ENCODE peak calls at places on chromosomes 7 and 10, in ten cellular contexts. One of them, this sample, is unnamed.

GRCh38 chr10:12844796-12845524 is 156.6 kb downstream of the CCDC3 start:
- DNase-seq in stimulated activated CD4-positive, alpha-beta T cell treated with anti-CD3 and anti-CD28 coated beads, TNF-alpha, amount 100 ng/mL, for 48 hours: no peak
- DNase-seq in EL: peak
- DNase-seq in NCI-H1694: no peak
- DNase-seq in mammary epithelial cell: peak
- DNase-seq in nucleus accumbens: no peak
- DNase-seq in RCC 7860: peak
- DNase-seq in mesenteric fat pad: peak
- DNase-seq in IMR-90: peak
- DNase-seq in GM10248: no peak
- DNase-seq in this sample: peak

GRCh38 chr10:13673165-13673564 is 86.4 kb downstream of the PRPF18 start:
- DNase-seq in RCC 7860: no peak
- DNase-seq in mammary epithelial cell: no peak
- DNase-seq in EL: no peak
- DNase-seq in stimulated activated CD4-positive, alpha-beta T cell treated with anti-CD3 and anti-CD28 coated beads, TNF-alpha, amount 100 ng/mL, for 48 hours: no peak
- DNase-seq in GM10248: no peak
- DNase-seq in mesenteric fat pad: no peak
- DNase-seq in IMR-90: no peak
- DNase-seq in nucleus accumbens: no peak
- DNase-seq in NCI-H1694: no peak
- DNase-seq in this sample: no peak

GRCh38 chr10:48358838-48359237 is 52.4 kb downstream of the MAPK8 start:
- DNase-seq in stimulated activated CD4-positive, alpha-beta T cell treated with anti-CD3 and anti-CD28 coated beads, TNF-alpha, amount 100 ng/mL, for 48 hours: no peak
- DNase-seq in IMR-90: no peak
- DNase-seq in GM10248: no peak
- DNase-seq in mesenteric fat pad: no peak
- DNase-seq in nucleus accumbens: no peak
- DNase-seq in NCI-H1694: no peak
- DNase-seq in RCC 7860: no peak
- DNase-seq in mammary epithelial cell: no peak
- DNase-seq in EL: no peak
- DNase-seq in this sample: no peak

GRCh38 chr7:126103582-126103981 is 1149.2 kb downstream of the GRM8 start:
- DNase-seq in nucleus accumbens: no peak
- DNase-seq in GM10248: no peak
- DNase-seq in NCI-H1694: no peak
- DNase-seq in EL: no peak
- DNase-seq in mammary epithelial cell: no peak
- DNase-seq in mesenteric fat pad: no peak
- DNase-seq in IMR-90: no peak
- DNase-seq in stimulated activated CD4-positive, alpha-beta T cell treated with anti-CD3 and anti-CD28 coated beads, TNF-alpha, amount 100 ng/mL, for 48 hours: no peak
- DNase-seq in RCC 7860: no peak
- DNase-seq in this sample: no peak

GRCh38 chr7:152899004-152899403 is 139.5 kb downstream of the ACTR3B start:
- DNase-seq in EL: no peak
- DNase-seq in NCI-H1694: no peak
- DNase-seq in nucleus accumbens: no peak
- DNase-seq in GM10248: no peak
- DNase-seq in mesenteric fat pad: peak
- DNase-seq in RCC 7860: no peak
- DNase-seq in mammary epithelial cell: no peak
- DNase-seq in IMR-90: no peak
- DNase-seq in stimulated activated CD4-positive, alpha-beta T cell treated with anti-CD3 and anti-CD28 coated beads, TNF-alpha, amount 100 ng/mL, for 48 hours: no peak
- DNase-seq in this sample: no peak

GRCh38 chr7:129615018-129615417 is 3.5 kb downstream of the NRF1 start:
- DNase-seq in mesenteric fat pad: no peak
- DNase-seq in nucleus accumbens: no peak
- DNase-seq in RCC 7860: no peak
- DNase-seq in EL: no peak
- DNase-seq in mammary epithelial cell: peak
- DNase-seq in IMR-90: peak
- DNase-seq in stimulated activated CD4-positive, alpha-beta T cell treated with anti-CD3 and anti-CD28 coated beads, TNF-alpha, amount 100 ng/mL, for 48 hours: no peak
- DNase-seq in NCI-H1694: no peak
- DNase-seq in GM10248: peak
- DNase-seq in this sample: no peak

GRCh38 chr10:69693886-69694285 is 63.8 kb downstream of the FAM241B start:
- DNase-seq in RCC 7860: no peak
- DNase-seq in IMR-90: no peak
- DNase-seq in NCI-H1694: no peak
- DNase-seq in stimulated activated CD4-positive, alpha-beta T cell treated with anti-CD3 and anti-CD28 coated beads, TNF-alpha, amount 100 ng/mL, for 48 hours: no peak
- DNase-seq in GM10248: no peak
- DNase-seq in nucleus accumbens: no peak
- DNase-seq in mammary epithelial cell: no peak
- DNase-seq in EL: no peak
- DNase-seq in mesenteric fat pad: peak
- DNase-seq in this sample: no peak

GRCh38 chr7:6571160-6571779 is 6.0 kb upstream of the ZDHHC4 start:
- DNase-seq in GM10248: no peak
- DNase-seq in mesenteric fat pad: no peak
- DNase-seq in nucleus accumbens: no peak
- DNase-seq in RCC 7860: no peak
- DNase-seq in NCI-H1694: no peak
- DNase-seq in stimulated activated CD4-positive, alpha-beta T cell treated with anti-CD3 and anti-CD28 coated beads, TNF-alpha, amount 100 ng/mL, for 48 hours: no peak
- DNase-seq in mammary epithelial cell: no peak
- DNase-seq in EL: no peak
- DNase-seq in IMR-90: no peak
- DNase-seq in this sample: no peak

GRCh38 chr10:78292987-78293865 is 259.6 kb downstream of the RPS24 start:
- DNase-seq in GM10248: no peak
- DNase-seq in IMR-90: peak
- DNase-seq in stimulated activated CD4-positive, alpha-beta T cell treated with anti-CD3 and anti-CD28 coated beads, TNF-alpha, amount 100 ng/mL, for 48 hours: no peak
- DNase-seq in RCC 7860: no peak
- DNase-seq in mammary epithelial cell: no peak
- DNase-seq in nucleus accumbens: no peak
- DNase-seq in EL: no peak
- DNase-seq in NCI-H1694: no peak
- DNase-seq in mesenteric fat pad: peak
- DNase-seq in this sample: no peak

GRCh38 chr7:37435156-37435555 is 13.5 kb downstream of the ELMO1 start:
- DNase-seq in mammary epithelial cell: no peak
- DNase-seq in nucleus accumbens: no peak
- DNase-seq in stimulated activated CD4-positive, alpha-beta T cell treated with anti-CD3 and anti-CD28 coated beads, TNF-alpha, amount 100 ng/mL, for 48 hours: no peak
- DNase-seq in mesenteric fat pad: no peak
- DNase-seq in IMR-90: no peak
- DNase-seq in EL: no peak
- DNase-seq in GM10248: no peak
- DNase-seq in NCI-H1694: no peak
- DNase-seq in RCC 7860: no peak
- DNase-seq in this sample: no peak

GRCh38 chr10:80870282-80870681 is 332.6 kb downstream of the SH2D4B start:
- DNase-seq in nucleus accumbens: no peak
- DNase-seq in mesenteric fat pad: no peak
- DNase-seq in stimulated activated CD4-positive, alpha-beta T cell treated with anti-CD3 and anti-CD28 coated beads, TNF-alpha, amount 100 ng/mL, for 48 hours: no peak
- DNase-seq in EL: no peak
- DNase-seq in GM10248: no peak
- DNase-seq in RCC 7860: no peak
- DNase-seq in NCI-H1694: no peak
- DNase-seq in IMR-90: no peak
- DNase-seq in mammary epithelial cell: no peak
- DNase-seq in this sample: no peak

GRCh38 chr7:91436655-91437054 is 172.4 kb downstream of the FZD1 start:
- DNase-seq in GM10248: no peak
- DNase-seq in NCI-H1694: peak
- DNase-seq in IMR-90: no peak
- DNase-seq in RCC 7860: no peak
- DNase-seq in EL: no peak
- DNase-seq in mesenteric fat pad: no peak
- DNase-seq in mammary epithelial cell: no peak
- DNase-seq in stimulated activated CD4-positive, alpha-beta T cell treated with anti-CD3 and anti-CD28 coated beads, TNF-alpha, amount 100 ng/mL, for 48 hours: no peak
- DNase-seq in nucleus accumbens: no peak
- DNase-seq in this sample: no peak

GRCh38 chr7:17090751-17091150 is 207.7 kb upstream of the AHR start:
- DNase-seq in RCC 7860: no peak
- DNase-seq in mesenteric fat pad: no peak
- DNase-seq in EL: peak
- DNase-seq in GM10248: no peak
- DNase-seq in NCI-H1694: no peak
- DNase-seq in stimulated activated CD4-positive, alpha-beta T cell treated with anti-CD3 and anti-CD28 coated beads, TNF-alpha, amount 100 ng/mL, for 48 hours: no peak
- DNase-seq in nucleus accumbens: no peak
- DNase-seq in IMR-90: peak
- DNase-seq in mammary epithelial cell: peak
- DNase-seq in this sample: peak

GRCh38 chr10:34739915-34740314 is 75.2 kb downstream of the PARD3 start:
- DNase-seq in RCC 7860: peak
- DNase-seq in IMR-90: peak
- DNase-seq in mesenteric fat pad: no peak
- DNase-seq in EL: peak
- DNase-seq in nucleus accumbens: no peak
- DNase-seq in stimulated activated CD4-positive, alpha-beta T cell treated with anti-CD3 and anti-CD28 coated beads, TNF-alpha, amount 100 ng/mL, for 48 hours: no peak
- DNase-seq in NCI-H1694: peak
- DNase-seq in GM10248: no peak
- DNase-seq in mammary epithelial cell: peak
- DNase-seq in this sample: peak

GRCh38 chr10:50740351-50740688 is 584 bp downstream of the ASAH2B start:
- DNase-seq in IMR-90: peak
- DNase-seq in stimulated activated CD4-positive, alpha-beta T cell treated with anti-CD3 and anti-CD28 coated beads, TNF-alpha, amount 100 ng/mL, for 48 hours: peak
- DNase-seq in NCI-H1694: no peak
- DNase-seq in mesenteric fat pad: no peak
- DNase-seq in EL: peak
- DNase-seq in nucleus accumbens: peak
- DNase-seq in RCC 7860: peak
- DNase-seq in GM10248: peak
- DNase-seq in mammary epithelial cell: peak
- DNase-seq in this sample: peak

GRCh38 chr7:33885290-33886005 is 19.9 kb upstream of the BMPER start:
- DNase-seq in nucleus accumbens: no peak
- DNase-seq in NCI-H1694: no peak
- DNase-seq in EL: no peak
- DNase-seq in mesenteric fat pad: no peak
- DNase-seq in IMR-90: peak
- DNase-seq in RCC 7860: no peak
- DNase-seq in stimulated activated CD4-positive, alpha-beta T cell treated with anti-CD3 and anti-CD28 coated beads, TNF-alpha, amount 100 ng/mL, for 48 hours: no peak
- DNase-seq in GM10248: no peak
- DNase-seq in mammary epithelial cell: no peak
- DNase-seq in this sample: no peak

GRCh38 chr10:78977761-78978305 is 90.9 kb upstream of the ZMIZ1 start:
- DNase-seq in EL: peak
- DNase-seq in IMR-90: peak
- DNase-seq in RCC 7860: peak
- DNase-seq in NCI-H1694: no peak
- DNase-seq in stimulated activated CD4-positive, alpha-beta T cell treated with anti-CD3 and anti-CD28 coated beads, TNF-alpha, amount 100 ng/mL, for 48 hours: no peak
- DNase-seq in mesenteric fat pad: no peak
- DNase-seq in mammary epithelial cell: peak
- DNase-seq in nucleus accumbens: no peak
- DNase-seq in GM10248: no peak
- DNase-seq in this sample: peak

GRCh38 chr10:77350134-77350533 is 287.5 kb downstream of the KCNMA1 start:
- DNase-seq in mesenteric fat pad: no peak
- DNase-seq in IMR-90: no peak
- DNase-seq in mammary epithelial cell: peak
- DNase-seq in NCI-H1694: no peak
- DNase-seq in GM10248: no peak
- DNase-seq in nucleus accumbens: no peak
- DNase-seq in EL: no peak
- DNase-seq in stimulated activated CD4-positive, alpha-beta T cell treated with anti-CD3 and anti-CD28 coated beads, TNF-alpha, amount 100 ng/mL, for 48 hours: no peak
- DNase-seq in RCC 7860: peak
- DNase-seq in this sample: no peak

GRCh38 chr7:40299097-40299496 is 164.3 kb downstream of the SUGCT start:
- DNase-seq in stimulated activated CD4-positive, alpha-beta T cell treated with anti-CD3 and anti-CD28 coated beads, TNF-alpha, amount 100 ng/mL, for 48 hours: no peak
- DNase-seq in RCC 7860: peak
- DNase-seq in mesenteric fat pad: no peak
- DNase-seq in nucleus accumbens: no peak
- DNase-seq in GM10248: no peak
- DNase-seq in EL: peak
- DNase-seq in NCI-H1694: no peak
- DNase-seq in mammary epithelial cell: peak
- DNase-seq in IMR-90: peak
- DNase-seq in this sample: peak

GRCh38 chr7:27316311-27316710 is 73.7 kb downstream of the EVX1 start:
- DNase-seq in mammary epithelial cell: no peak
- DNase-seq in mesenteric fat pad: no peak
- DNase-seq in GM10248: no peak
- DNase-seq in IMR-90: no peak
- DNase-seq in NCI-H1694: no peak
- DNase-seq in stimulated activated CD4-positive, alpha-beta T cell treated with anti-CD3 and anti-CD28 coated beads, TNF-alpha, amount 100 ng/mL, for 48 hours: no peak
- DNase-seq in RCC 7860: no peak
- DNase-seq in EL: no peak
- DNase-seq in nucleus accumbens: no peak
- DNase-seq in this sample: no peak

GRCh38 chr10:12382956-12383531 is 33.7 kb downstream of the CAMK1D start:
- DNase-seq in IMR-90: no peak
- DNase-seq in GM10248: no peak
- DNase-seq in RCC 7860: no peak
- DNase-seq in EL: no peak
- DNase-seq in stimulated activated CD4-positive, alpha-beta T cell treated with anti-CD3 and anti-CD28 coated beads, TNF-alpha, amount 100 ng/mL, for 48 hours: no peak
- DNase-seq in mammary epithelial cell: no peak
- DNase-seq in mesenteric fat pad: no peak
- DNase-seq in NCI-H1694: no peak
- DNase-seq in nucleus accumbens: no peak
- DNase-seq in this sample: no peak

GRCh38 chr10:129646921-129647320 is 179.9 kb downstream of the MGMT start:
- DNase-seq in IMR-90: no peak
- DNase-seq in RCC 7860: no peak
- DNase-seq in NCI-H1694: no peak
- DNase-seq in EL: no peak
- DNase-seq in mammary epithelial cell: no peak
- DNase-seq in nucleus accumbens: no peak
- DNase-seq in mesenteric fat pad: no peak
- DNase-seq in stimulated activated CD4-positive, alpha-beta T cell treated with anti-CD3 and anti-CD28 coated beads, TNF-alpha, amount 100 ng/mL, for 48 hours: no peak
- DNase-seq in GM10248: no peak
- DNase-seq in this sample: no peak

GRCh38 chr10:68603766-68604165 is 43.6 kb downstream of the TET1 start:
- DNase-seq in IMR-90: no peak
- DNase-seq in NCI-H1694: no peak
- DNase-seq in nucleus accumbens: no peak
- DNase-seq in EL: no peak
- DNase-seq in GM10248: no peak
- DNase-seq in mammary epithelial cell: no peak
- DNase-seq in mesenteric fat pad: no peak
- DNase-seq in stimulated activated CD4-positive, alpha-beta T cell treated with anti-CD3 and anti-CD28 coated beads, TNF-alpha, amount 100 ng/mL, for 48 hours: no peak
- DNase-seq in RCC 7860: no peak
- DNase-seq in this sample: no peak

GRCh38 chr7:90033850-90034249 is 120.4 kb upstream of the STEAP1 start:
- DNase-seq in EL: no peak
- DNase-seq in nucleus accumbens: no peak
- DNase-seq in GM10248: no peak
- DNase-seq in mammary epithelial cell: no peak
- DNase-seq in NCI-H1694: no peak
- DNase-seq in IMR-90: no peak
- DNase-seq in stimulated activated CD4-positive, alpha-beta T cell treated with anti-CD3 and anti-CD28 coated beads, TNF-alpha, amount 100 ng/mL, for 48 hours: no peak
- DNase-seq in mesenteric fat pad: no peak
- DNase-seq in RCC 7860: no peak
- DNase-seq in this sample: no peak

GRCh38 chr10:32318476-32318896 is 28.5 kb downstream of the EPC1 start:
- DNase-seq in mesenteric fat pad: no peak
- DNase-seq in mammary epithelial cell: no peak
- DNase-seq in stimulated activated CD4-positive, alpha-beta T cell treated with anti-CD3 and anti-CD28 coated beads, TNF-alpha, amount 100 ng/mL, for 48 hours: no peak
- DNase-seq in nucleus accumbens: no peak
- DNase-seq in RCC 7860: no peak
- DNase-seq in NCI-H1694: no peak
- DNase-seq in EL: peak
- DNase-seq in GM10248: peak
- DNase-seq in IMR-90: no peak
- DNase-seq in this sample: no peak

GRCh38 chr10:86613096-86613495 is 41.3 kb upstream of the OPN4 start:
- DNase-seq in RCC 7860: no peak
- DNase-seq in nucleus accumbens: no peak
- DNase-seq in mesenteric fat pad: no peak
- DNase-seq in EL: no peak
- DNase-seq in IMR-90: no peak
- DNase-seq in mammary epithelial cell: no peak
- DNase-seq in GM10248: no peak
- DNase-seq in stimulated activated CD4-positive, alpha-beta T cell treated with anti-CD3 and anti-CD28 coated beads, TNF-alpha, amount 100 ng/mL, for 48 hours: no peak
- DNase-seq in NCI-H1694: no peak
- DNase-seq in this sample: no peak

GRCh38 chr10:118950190-118950658 is 79.3 kb upstream of the NANOS1 start:
- DNase-seq in mesenteric fat pad: no peak
- DNase-seq in stimulated activated CD4-positive, alpha-beta T cell treated with anti-CD3 and anti-CD28 coated beads, TNF-alpha, amount 100 ng/mL, for 48 hours: no peak
- DNase-seq in NCI-H1694: no peak
- DNase-seq in RCC 7860: peak
- DNase-seq in GM10248: no peak
- DNase-seq in nucleus accumbens: no peak
- DNase-seq in EL: peak
- DNase-seq in mammary epithelial cell: peak
- DNase-seq in IMR-90: no peak
- DNase-seq in this sample: peak

GRCh38 chr7:116582806-116583444 is 58.1 kb downstream of the CAV1 start:
- DNase-seq in EL: peak
- DNase-seq in stimulated activated CD4-positive, alpha-beta T cell treated with anti-CD3 and anti-CD28 coated beads, TNF-alpha, amount 100 ng/mL, for 48 hours: no peak
- DNase-seq in RCC 7860: no peak
- DNase-seq in nucleus accumbens: no peak
- DNase-seq in GM10248: no peak
- DNase-seq in mammary epithelial cell: no peak
- DNase-seq in mesenteric fat pad: no peak
- DNase-seq in NCI-H1694: no peak
- DNase-seq in IMR-90: peak
- DNase-seq in this sample: no peak